ENCODE peak calls at places on chromosomes 6 and 20, in eight cellular contexts. J, S, E, X, W, Z, G and I are unnamed samples. For H3K27me3, the result is how much of the 10 kb centered on the place peaks cover.

GRCh38 chr20:16922834-16923233 is 174.7 kb downstream of the OTOR start:
- DNase-seq in J (no peak), S (no peak), E (peak), X (peak), W (no peak), Z (peak), G (peak), I (no peak)

GRCh38 chr20:50579511-50579910 is 69.3 kb downstream of the PTPN1 start:
- DNase-seq in J (no peak), S (no peak), E (no peak), X (no peak), W (no peak), Z (no peak), G (no peak), I (no peak)

GRCh38 chr6:157056275-157056674 is 267.0 kb downstream of the TMEM242 start:
- DNase-seq in J (no peak), S (no peak), E (no peak), X (no peak), W (no peak), Z (no peak), G (no peak), I (no peak)

GRCh38 chr6:111865049-111865585 is 8.1 kb downstream of the FYN start:
- DNase-seq in J (no peak), S (no peak), E (no peak), X (peak), W (no peak), Z (no peak), G (peak), I (no peak)

GRCh38 chr20:11376406-11376805 is 541.3 kb upstream of the BTBD3 start:
- DNase-seq in J (no peak), S (no peak), E (no peak), X (peak), W (no peak), Z (no peak), G (no peak), I (no peak)

GRCh38 chr20:34536798-34537394 is 20.7 kb downstream of the DYNLRB1 start:
- DNase-seq in J (peak), S (peak), E (no peak), X (peak), W (peak), Z (no peak), G (no peak), I (peak)

GRCh38 chr6:105814745-105815536 is 271.2 kb upstream of the PRDM1 start:
- DNase-seq in J (no peak), S (peak), E (no peak), X (no peak), W (no peak), Z (no peak), G (no peak), I (no peak)

GRCh38 chr20:3863317-3863716 is 16.7 kb downstream of the MAVS start:
- DNase-seq in J (no peak), S (no peak), E (no peak), X (no peak), W (no peak), Z (no peak), G (no peak), I (no peak)

GRCh38 chr6:137864812-137865508 is 2.1 kb upstream of the TNFAIP3 start:
- DNase-seq in J (no peak), S (peak), E (no peak), X (no peak), W (no peak), Z (no peak), G (no peak), I (no peak)

GRCh38 chr20:19935842-19936241 is 81.3 kb upstream of the NAA20 start:
- DNase-seq in J (no peak), S (no peak), E (no peak), X (no peak), W (peak), Z (peak), G (no peak), I (no peak)

GRCh38 chr6:17470953-17471335 is 77.5 kb downstream of the CAP2 start:
- DNase-seq in J (no peak), S (no peak), E (peak), X (peak), W (no peak), Z (no peak), G (peak), I (no peak)

GRCh38 chr6:35960192-35960591 is 39.3 kb upstream of the SRPK1 start:
- DNase-seq in J (no peak), S (no peak), E (peak), X (peak), W (no peak), Z (no peak), G (peak), I (no peak)

GRCh38 chr6:37100740-37101139 is 69.2 kb upstream of the PIM1 start:
- DNase-seq in J (no peak), S (no peak), E (no peak), X (no peak), W (no peak), Z (no peak), G (no peak), I (no peak)

GRCh38 chr6:161303628-161304340 is 29.9 kb upstream of the AGPAT4 start:
- DNase-seq in J (no peak), S (no peak), E (peak), X (peak), W (no peak), Z (peak), G (peak), I (no peak)

GRCh38 chr6:83708546-83708969 is 343 bp downstream of the SNAP91 start:
- DNase-seq in J (peak), S (no peak), E (peak), X (peak), W (peak), Z (no peak), G (peak), I (no peak)

GRCh38 chr6:152598421-152598820 is 38.7 kb downstream of the SYNE1 start:
- DNase-seq in J (no peak), S (no peak), E (no peak), X (peak), W (no peak), Z (no peak), G (no peak), I (no peak)

GRCh38 chr6:44954281-44954680 is 373.8 kb upstream of the RUNX2 start:
- DNase-seq in J (no peak), S (no peak), E (no peak), X (no peak), W (no peak), Z (no peak), G (no peak), I (no peak)

GRCh38 chr6:166636191-166636938 is 9.3 kb upstream of the RPS6KA2 start:
- DNase-seq in J (no peak), S (no peak), E (no peak), X (peak), W (no peak), Z (no peak), G (no peak), I (no peak)

GRCh38 chr6:170471458-170471857 is 81.6 kb downstream of the PSMB1 start:
- DNase-seq in J (no peak), S (no peak), E (no peak), X (no peak), W (no peak), Z (no peak), G (no peak), I (no peak)

GRCh38 chr6:108528878-108529277 is 31.8 kb upstream of the FOXO3 start:
- DNase-seq in J (no peak), S (no peak), E (no peak), X (no peak), W (no peak), Z (no peak), G (no peak), I (no peak)

GRCh38 chr6:168167431-168168315 is 88.7 kb upstream of the FRMD1 start:
- DNase-seq in J (no peak), S (no peak), E (no peak), X (no peak), W (no peak), Z (no peak), G (no peak), I (no peak)

GRCh38 chr20:36170542-36171215 is 16.1 kb downstream of the EPB41L1 start:
- DNase-seq in J (no peak), S (no peak), E (no peak), X (no peak), W (no peak), Z (no peak), G (no peak), I (no peak)

GRCh38 chr6:41798901-41799300 is 11.4 kb downstream of the TOMM6 start:
- DNase-seq in J (no peak), S (no peak), E (no peak), X (no peak), W (no peak), Z (no peak), G (no peak), I (no peak)

GRCh38 chr6:116779569-116780164 is 14.1 kb upstream of the FAM162B start:
- DNase-seq in J (peak), S (peak), E (peak), X (peak), W (peak), Z (no peak), G (peak), I (peak)

GRCh38 chr20:64044484-64045247 is 4.8 kb downstream of the SOX18 start:
- DNase-seq in J (peak), S (no peak), E (no peak), X (peak), W (no peak), Z (peak), G (peak), I (no peak)

GRCh38 chr6:149112976-149113375 is 204.5 kb upstream of the TAB2 start:
- DNase-seq in J (no peak), S (no peak), E (no peak), X (no peak), W (no peak), Z (no peak), G (no peak), I (no peak)

GRCh38 chr6:156068870-156069269 is 613.2 kb upstream of the NOX3 start:
- DNase-seq in J (peak), S (no peak), E (no peak), X (no peak), W (no peak), Z (no peak), G (no peak), I (no peak)

GRCh38 chr6:100426241-100426640 is 38.5 kb downstream of the SIM1 start:
- DNase-seq in J (no peak), S (no peak), E (no peak), X (no peak), W (no peak), Z (no peak), G (no peak), I (no peak)

GRCh38 chr6:166900130-166900708 is 56.1 kb downstream of the RNASET2 start:
- DNase-seq in J (no peak), S (no peak), E (no peak), X (no peak), W (no peak), Z (no peak), G (no peak), I (no peak)

GRCh38 chr6:96015321-96015790 is 418 bp upstream of the FUT9 start:
- DNase-seq in J (no peak), S (no peak), E (no peak), X (no peak), W (peak), Z (no peak), G (peak), I (peak)
- TF ChIP-seq EZH2 in J (no peak), S (no peak), E (no peak), X (no peak), W (no peak), Z (peak), G (no peak), I (no peak)

GRCh38 chr20:62446398-62446985 is 19.2 kb upstream of the RBBP8NL start:
- DNase-seq in J (no peak), S (no peak), E (no peak), X (no peak), W (no peak), Z (no peak), G (no peak), I (no peak)
- H3K27me3 ChIP-seq in J (under half), S (under half), E (under half), X (under half), W (under half), Z (under half), G (under half), I (half or more)

DNA sequence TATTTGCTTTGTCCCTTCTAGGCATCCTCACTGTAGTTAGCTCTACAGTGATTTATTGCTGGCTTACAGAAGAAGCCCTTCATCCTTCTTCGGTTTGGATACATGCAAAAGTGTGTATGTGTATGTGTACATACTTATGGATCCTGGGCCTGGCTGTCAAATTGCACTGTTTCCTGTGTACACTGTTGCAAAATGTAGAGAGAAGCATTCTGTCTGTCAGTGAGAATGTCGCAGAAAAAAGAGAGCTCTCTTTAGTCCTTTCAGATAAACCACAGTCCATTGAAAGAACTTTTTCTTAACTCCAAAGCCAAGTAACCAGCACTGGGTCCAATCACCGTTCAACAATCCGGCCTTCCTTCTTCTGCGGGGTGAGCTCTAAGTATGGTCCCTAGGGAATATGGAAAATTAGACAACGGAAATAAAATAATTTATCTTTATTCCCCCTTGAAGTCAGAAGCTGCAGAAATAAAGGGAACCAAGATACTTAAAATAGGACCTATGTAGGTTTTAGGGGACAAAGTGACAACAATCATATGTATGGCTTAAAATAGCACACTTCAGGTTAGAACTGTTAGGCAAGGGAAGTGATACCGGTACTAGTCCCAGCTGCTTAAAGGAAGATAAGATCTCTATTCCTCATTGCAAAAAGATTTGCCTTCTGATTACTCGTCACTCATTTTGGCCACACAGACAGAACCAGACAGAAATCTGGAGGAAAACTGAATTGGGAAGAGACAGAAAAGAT is 107.0 kb downstream of the CD83 start:
- DNase-seq in J (no peak), S (no peak), E (no peak), X (no peak), W (no peak), Z (no peak), G (no peak), I (no peak)
- TF ChIP-seq EZH2 in J (no peak), S (no peak), E (no peak), X (no peak), W (no peak), Z (no peak), G (no peak), I (no peak)

DNA sequence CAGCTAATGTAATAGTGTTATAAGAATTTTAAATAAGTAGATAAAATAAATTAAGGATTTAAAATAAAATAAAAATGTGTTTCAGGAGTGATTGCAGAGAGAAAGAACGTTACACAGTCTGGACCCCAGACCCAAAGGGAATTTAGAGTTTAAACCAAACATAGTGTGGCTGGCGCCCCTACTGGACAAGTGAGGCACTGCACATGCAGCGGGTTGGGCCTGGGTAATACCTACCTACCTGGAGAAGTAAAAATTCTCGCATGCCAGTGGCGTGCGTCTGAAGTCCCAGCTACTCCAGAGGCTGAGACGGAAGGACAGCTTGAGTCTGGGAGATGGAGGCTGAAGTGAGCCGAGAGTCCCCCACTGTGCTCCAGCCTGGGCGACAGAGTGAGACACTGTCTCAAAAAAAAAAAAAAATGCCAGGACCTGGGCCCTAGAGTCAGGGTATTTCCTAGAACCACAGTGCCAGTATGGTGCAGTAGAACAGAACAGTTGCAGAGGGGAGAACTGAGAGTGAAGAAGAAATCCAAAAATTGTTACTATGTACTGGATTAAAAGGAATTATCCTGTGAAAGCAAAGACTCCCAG is 71.4 kb upstream of the TCF21 start:
- DNase-seq in J (no peak), S (peak), E (no peak), X (no peak), W (peak), Z (no peak), G (no peak), I (peak)
- H3K27me3 ChIP-seq in J (under half), S (under half), E (under half), X (under half), W (under half), Z (under half), G (under half), I (under half)